ENCODE peak calls at places on chromosomes 11 and 22, in four cellular contexts. O is tibial nerve, A is cardiac muscle cell, R is IMR-90. M is an unnamed sample. For H3K4me1, the result is how much of the 10 kb centered on the place peaks cover.

GRCh38 chr11:43515090-43515489 is 156.4 kb downstream of the TTC17 start:
- DNase-seq in O (no peak), A (peak), R (no peak), M (no peak)

GRCh38 chr11:25453471-25453870 is 878.5 kb upstream of the ANO3 start:
- DNase-seq in O (no peak), A (no peak), R (no peak), M (no peak)

GRCh38 chr22:34308101-34308500 is 387.8 kb upstream of the LARGE1 start:
- DNase-seq in O (no peak), A (no peak), R (no peak), M (peak)

GRCh38 chr11:2882681-2883110 is 2.9 kb downstream of the CDKN1C start:
- DNase-seq in O (no peak), A (peak), R (no peak), M (no peak)

GRCh38 chr22:20429254-20430100 is 8.1 kb downstream of the SCARF2 start:
- DNase-seq in O (no peak), A (peak), R (no peak), M (no peak)

GRCh38 chr11:111729441-111729840 is 36.7 kb downstream of the PPP2R1B start:
- DNase-seq in O (no peak), A (no peak), R (peak), M (no peak)

GRCh38 chr22:16601437-16602223 is 9.0 kb upstream of the CCT8L2 start:
- DNase-seq in O (no peak), A (peak), R (no peak), M (no peak)

GRCh38 chr22:49756656-49757055 is 71.0 kb downstream of the BRD1 start:
- DNase-seq in O (no peak), A (no peak), R (no peak), M (no peak)

GRCh38 chr11:20443596-20443995 is 56.1 kb downstream of the PRMT3 start:
- DNase-seq in O (no peak), A (peak), R (peak), M (no peak)

GRCh38 chr11:2927851-2928604 is 1.2 kb downstream of the PHLDA2 start:
- DNase-seq in O (no peak), A (no peak), R (peak), M (no peak)

GRCh38 chr11:73310076-73310475 is 2.0 kb downstream of the ARHGEF17 start:
- DNase-seq in O (no peak), A (no peak), R (no peak), M (no peak)
- H3K4me1 ChIP-seq in O (half or more), A (under half), R (under half), M (half or more)

GRCh38 chr22:45987462-45987861 is 10.5 kb upstream of the WNT7B start:
- DNase-seq in O (no peak), A (peak), R (no peak), M (no peak)
- TF ChIP-seq CTCF in O (no peak), A (no peak), R (no peak), M (no peak)

GRCh38 chr22:37896181-37896592 is 9.9 kb upstream of the MICALL1 start:
- DNase-seq in O (no peak), A (no peak), R (peak), M (no peak)
- H3K4me1 ChIP-seq in O (half or more), A (under half), R (under half), M (under half)

GRCh38 chr11:90512846-90513245 is 290.0 kb upstream of the CHORDC1 start:
- DNase-seq in O (no peak), A (no peak), R (no peak), M (no peak)
- TF ChIP-seq CTCF in O (no peak), A (no peak), R (no peak), M (no peak)

GRCh38 chr11:34356918-34357645 is 728 bp downstream of the ABTB2 start:
- DNase-seq in O (peak), A (peak), R (peak), M (peak)

GRCh38 chr11:34355726-34356125 is 2.1 kb downstream of the ABTB2 start:
- DNase-seq in O (no peak), A (no peak), R (no peak), M (peak)

GRCh38 chr11:34356576-34356917 is 1.3 kb downstream of the ABTB2 start:
- DNase-seq in O (no peak), A (peak), R (peak), M (peak)

GRCh38 chr11:34354782-34355181 is 3.0 kb downstream of the ABTB2 start:
- DNase-seq in O (no peak), A (no peak), R (peak), M (peak)

DNA sequence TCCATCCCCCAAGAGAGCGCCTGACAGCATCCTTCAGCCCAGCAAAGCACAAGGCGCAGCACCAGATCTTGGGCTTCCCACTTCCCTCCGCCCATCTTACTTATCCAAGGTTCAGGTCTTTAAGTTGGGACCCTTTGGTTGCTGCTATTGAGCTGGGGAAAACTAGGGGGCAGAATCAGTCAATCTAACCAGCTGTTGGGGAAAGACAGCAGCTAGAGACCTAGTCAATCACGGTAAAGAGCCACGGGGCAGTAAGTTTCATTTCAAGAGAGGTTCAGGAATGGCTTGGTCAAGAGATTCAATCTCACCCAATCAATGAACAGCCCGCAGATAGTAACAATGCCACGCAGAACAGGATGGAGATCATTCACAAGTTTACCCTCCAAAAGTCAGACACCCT is 1.7 kb downstream of the ABTB2 start:
- DNase-seq in O (no peak), A (no peak), R (no peak), M (no peak)
- H3K4me1 ChIP-seq in O (under half), A (under half), R (under half), M (under half)

GRCh38 chr11:71372693-71373657 is 75.2 kb downstream of the DHCR7 start:
- DNase-seq in O (no peak), A (peak), R (peak), M (no peak)
- TF ChIP-seq CTCF in O (no peak), A (peak), R (peak), M (no peak)

DNA sequence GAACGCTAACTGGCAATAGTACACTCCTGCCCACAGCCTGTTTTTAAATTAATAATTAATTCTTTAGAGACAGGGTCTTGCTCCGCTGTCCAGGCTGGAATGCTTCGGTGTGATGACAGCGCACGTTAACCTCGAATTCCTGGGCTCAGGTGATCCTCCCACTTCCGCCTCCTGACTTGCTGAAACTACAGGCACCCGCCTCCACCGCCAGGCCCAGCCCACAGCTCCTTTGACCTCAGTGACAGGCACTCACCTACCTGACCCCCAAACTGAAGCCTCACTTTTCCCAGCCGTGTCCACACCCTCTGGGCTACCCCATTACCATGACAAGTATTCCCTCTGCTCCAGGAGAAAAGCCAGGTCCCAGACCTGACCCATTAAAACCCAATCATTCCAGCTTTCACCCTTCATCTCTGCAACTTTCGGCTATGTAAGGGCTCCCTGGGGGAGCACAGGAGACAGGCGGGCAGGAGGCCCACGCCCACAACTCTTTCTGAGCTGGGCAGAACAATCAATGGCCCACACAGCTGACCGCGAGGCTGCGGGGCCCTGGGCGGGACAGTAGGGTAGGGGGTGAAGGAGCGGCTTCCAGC is 730 bp downstream of the LMNTD2 start:
- DNase-seq in O (no peak), A (no peak), R (no peak), M (no peak)
- H3K4me1 ChIP-seq in O (under half), A (under half), R (under half), M (under half)

DNA sequence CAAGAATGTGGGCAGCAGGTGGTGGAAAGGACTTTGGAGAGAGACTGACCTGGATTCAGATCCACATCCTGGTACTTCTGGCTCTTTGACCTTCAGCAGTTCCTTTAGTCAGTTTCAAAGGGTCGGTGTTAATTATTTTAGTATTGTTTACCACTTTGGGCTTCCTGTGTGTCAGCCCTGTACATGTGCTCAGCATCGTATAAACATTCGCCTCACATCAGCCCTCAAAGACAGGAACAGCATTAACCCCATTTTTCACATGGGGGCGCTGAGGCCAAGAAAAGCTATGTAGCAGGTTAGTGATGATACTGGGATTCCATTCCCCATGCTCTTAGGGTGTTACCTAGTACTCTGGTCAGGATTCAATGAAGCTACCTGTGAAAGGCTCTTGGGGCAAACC is 72.1 kb upstream of the YWHAH start:
- DNase-seq in O (no peak), A (no peak), R (no peak), M (no peak)
- TF ChIP-seq CTCF in O (no peak), A (peak), R (no peak), M (no peak)

DNA sequence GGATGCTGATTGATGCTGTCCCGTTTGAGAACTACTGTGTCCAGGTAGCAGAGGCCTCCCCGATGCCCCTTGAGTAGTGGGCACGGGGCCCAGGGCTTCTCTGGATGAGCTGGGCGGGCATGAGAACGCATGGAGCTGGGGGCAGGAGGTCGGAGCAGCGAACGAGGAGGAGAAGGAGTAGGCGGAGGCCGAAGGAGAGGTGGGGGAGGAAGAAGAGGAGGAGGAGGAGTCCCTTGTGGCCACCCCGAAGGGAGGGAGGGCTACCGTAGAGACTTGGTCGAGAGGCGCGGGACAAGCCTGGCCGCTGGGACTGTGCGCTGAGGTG is 62.9 kb downstream of the CRYBB2 start:
- DNase-seq in O (no peak), A (peak), R (no peak), M (no peak)
- H3K4me1 ChIP-seq in O (under half), A (under half), R (under half), M (under half)

M was measured in esophagus muscularis mucosa.